ENCODE peak calls at places on chromosomes 5 and 9, in four cellular contexts. One of them, this sample, is unnamed.

GRCh38 chr5:66689522-66690220 is 93.5 kb downstream of the MAST4 start:
- DNase-seq in mammary epithelial cell: no peak
- DNase-seq in OCI-LY7: no peak
- DNase-seq in BE2C: no peak
- DNase-seq in this sample: no peak

GRCh38 chr5:139037732-139038131 is 160.4 kb downstream of the SIL1 start:
- DNase-seq in mammary epithelial cell: no peak
- DNase-seq in OCI-LY7: no peak
- DNase-seq in BE2C: no peak
- DNase-seq in this sample: no peak

GRCh38 chr9:113302792-113303418 is at the start of gene RNF183:
- DNase-seq in mammary epithelial cell: no peak
- DNase-seq in OCI-LY7: no peak
- DNase-seq in BE2C: no peak
- DNase-seq in this sample: no peak

GRCh38 chr5:176153741-176154140 is 84.5 kb upstream of the SIMC1 start:
- DNase-seq in mammary epithelial cell: no peak
- DNase-seq in OCI-LY7: no peak
- DNase-seq in BE2C: no peak
- DNase-seq in this sample: no peak

GRCh38 chr5:59222687-59223511 is 640.0 kb downstream of the RAB3C start:
- DNase-seq in mammary epithelial cell: peak
- DNase-seq in OCI-LY7: no peak
- DNase-seq in BE2C: no peak
- DNase-seq in this sample: no peak

GRCh38 chr9:72042928-72043327 is 17.5 kb downstream of the C9orf57 start:
- DNase-seq in mammary epithelial cell: no peak
- DNase-seq in OCI-LY7: no peak
- DNase-seq in BE2C: no peak
- DNase-seq in this sample: no peak

GRCh38 chr5:34914671-34915138 is 599 bp downstream of the RAD1 start:
- DNase-seq in mammary epithelial cell: no peak
- DNase-seq in OCI-LY7: peak
- DNase-seq in BE2C: peak
- DNase-seq in this sample: no peak

GRCh38 chr5:74946471-74946870 is 80.3 kb upstream of the FAM169A start:
- DNase-seq in mammary epithelial cell: no peak
- DNase-seq in OCI-LY7: no peak
- DNase-seq in BE2C: no peak
- DNase-seq in this sample: no peak

GRCh38 chr9:134314950-134315715 is 11.1 kb upstream of the RXRA start:
- DNase-seq in mammary epithelial cell: no peak
- DNase-seq in OCI-LY7: no peak
- DNase-seq in BE2C: no peak
- DNase-seq in this sample: no peak

GRCh38 chr5:161096006-161096405 is 244.0 kb upstream of the ATP10B start:
- DNase-seq in mammary epithelial cell: peak
- DNase-seq in OCI-LY7: no peak
- DNase-seq in BE2C: no peak
- DNase-seq in this sample: no peak

GRCh38 chr9:83304686-83305085 is 233.5 kb downstream of the FRMD3 start:
- DNase-seq in mammary epithelial cell: no peak
- DNase-seq in OCI-LY7: no peak
- DNase-seq in BE2C: peak
- DNase-seq in this sample: no peak

GRCh38 chr9:77384406-77384805 is 207.1 kb downstream of the VPS13A start:
- DNase-seq in mammary epithelial cell: peak
- DNase-seq in OCI-LY7: no peak
- DNase-seq in BE2C: no peak
- DNase-seq in this sample: no peak

GRCh38 chr5:92309336-92309991 is 926.3 kb upstream of the ARRDC3 start:
- DNase-seq in mammary epithelial cell: peak
- DNase-seq in OCI-LY7: peak
- DNase-seq in BE2C: no peak
- DNase-seq in this sample: peak

GRCh38 chr5:68368686-68369359 is 153.3 kb downstream of the PIK3R1 start:
- DNase-seq in mammary epithelial cell: peak
- DNase-seq in OCI-LY7: no peak
- DNase-seq in BE2C: no peak
- DNase-seq in this sample: no peak

GRCh38 chr9:136726631-136727191 is 14.3 kb downstream of the DIPK1B start:
- DNase-seq in mammary epithelial cell: peak
- DNase-seq in OCI-LY7: peak
- DNase-seq in BE2C: peak
- DNase-seq in this sample: peak
- H3K4me3 ChIP-seq in mammary epithelial cell: peak
- H3K4me3 ChIP-seq in OCI-LY7: peak
- H3K4me3 ChIP-seq in BE2C: peak
- H3K4me3 ChIP-seq in this sample: peak

DNA sequence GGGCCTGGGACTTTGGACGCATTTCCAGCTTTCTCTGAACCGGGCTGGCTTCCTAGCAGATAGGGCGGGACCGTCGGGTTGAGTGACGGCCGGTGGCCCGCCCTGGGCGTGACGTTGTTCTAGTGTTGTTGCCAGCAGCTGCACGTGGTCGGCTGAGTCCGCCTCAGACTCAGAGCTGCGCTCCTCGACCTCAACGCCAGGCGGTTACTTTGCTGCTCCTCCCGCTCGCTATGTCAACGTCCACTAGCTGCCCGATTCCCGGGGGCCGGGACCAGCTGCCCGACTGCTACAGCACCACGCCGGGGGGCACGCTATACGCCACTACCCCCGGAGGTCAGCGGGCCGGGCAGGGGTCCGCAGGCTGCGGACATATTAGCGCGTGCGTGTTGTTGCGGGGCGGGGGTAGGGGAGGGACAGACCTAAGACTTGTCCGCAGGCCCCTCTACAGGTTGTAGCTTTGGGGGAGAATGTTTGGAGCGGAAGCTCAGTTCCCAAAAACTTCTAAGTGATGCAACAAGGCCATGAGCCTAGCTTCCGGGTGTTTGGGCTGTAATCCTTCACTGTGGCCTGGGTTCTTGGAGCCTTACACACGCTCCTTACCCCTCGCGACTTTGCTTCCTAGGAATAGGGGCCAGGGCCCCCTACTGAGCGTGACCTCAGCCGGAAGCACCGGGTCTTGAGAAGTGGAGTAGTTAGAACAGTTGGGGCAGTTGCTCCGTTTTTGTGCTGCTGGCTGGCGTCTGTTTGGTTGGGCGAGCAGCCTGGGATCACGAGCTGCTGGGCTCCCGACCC is at the start of gene EIF4EBP3:
- DNase-seq in mammary epithelial cell: peak
- DNase-seq in OCI-LY7: peak
- DNase-seq in BE2C: peak
- DNase-seq in this sample: peak
- H3K4me3 ChIP-seq in mammary epithelial cell: peak
- H3K4me3 ChIP-seq in OCI-LY7: no peak
- H3K4me3 ChIP-seq in BE2C: peak
- H3K4me3 ChIP-seq in this sample: peak

GRCh38 chr9:132590318-132591182 is 8.1 kb downstream of the BARHL1 start:
- DNase-seq in mammary epithelial cell: no peak
- DNase-seq in OCI-LY7: no peak
- DNase-seq in BE2C: no peak
- DNase-seq in this sample: no peak

GRCh38 chr9:132588098-132588497 is 5.7 kb downstream of the BARHL1 start:
- DNase-seq in mammary epithelial cell: no peak
- DNase-seq in OCI-LY7: no peak
- DNase-seq in BE2C: no peak
- DNase-seq in this sample: no peak

GRCh38 chr9:132590037-132590317 is 7.6 kb downstream of the BARHL1 start:
- DNase-seq in mammary epithelial cell: no peak
- DNase-seq in OCI-LY7: no peak
- DNase-seq in BE2C: no peak
- DNase-seq in this sample: no peak

GRCh38 chr9:132588501-132589147 is 6.2 kb downstream of the BARHL1 start:
- DNase-seq in mammary epithelial cell: no peak
- DNase-seq in OCI-LY7: no peak
- DNase-seq in BE2C: no peak
- DNase-seq in this sample: no peak

GRCh38 chr9:132589148-132590036 is 7.0 kb downstream of the BARHL1 start:
- DNase-seq in mammary epithelial cell: no peak
- DNase-seq in OCI-LY7: no peak
- DNase-seq in BE2C: no peak
- DNase-seq in this sample: no peak
- H3K4me3 ChIP-seq in mammary epithelial cell: no peak
- H3K4me3 ChIP-seq in OCI-LY7: no peak
- H3K4me3 ChIP-seq in BE2C: no peak
- H3K4me3 ChIP-seq in this sample: no peak

GRCh38 chr5:141356950-141357349 is 2.1 kb downstream of the PCDHGA4 start:
- DNase-seq in mammary epithelial cell: no peak
- DNase-seq in OCI-LY7: no peak
- DNase-seq in BE2C: no peak
- DNase-seq in this sample: no peak

GRCh38 chr5:141356133-141356532 is 1.3 kb downstream of the PCDHGA4 start:
- DNase-seq in mammary epithelial cell: no peak
- DNase-seq in OCI-LY7: no peak
- DNase-seq in BE2C: no peak
- DNase-seq in this sample: no peak

GRCh38 chr5:141355641-141356040 is 820 bp downstream of the PCDHGA4 start:
- DNase-seq in mammary epithelial cell: no peak
- DNase-seq in OCI-LY7: no peak
- DNase-seq in BE2C: no peak
- DNase-seq in this sample: no peak

GRCh38 chr5:141351591-141351990 is 1.7 kb downstream of the PCDHGB1 start:
- DNase-seq in mammary epithelial cell: no peak
- DNase-seq in OCI-LY7: no peak
- DNase-seq in BE2C: no peak
- DNase-seq in this sample: no peak

DNA sequence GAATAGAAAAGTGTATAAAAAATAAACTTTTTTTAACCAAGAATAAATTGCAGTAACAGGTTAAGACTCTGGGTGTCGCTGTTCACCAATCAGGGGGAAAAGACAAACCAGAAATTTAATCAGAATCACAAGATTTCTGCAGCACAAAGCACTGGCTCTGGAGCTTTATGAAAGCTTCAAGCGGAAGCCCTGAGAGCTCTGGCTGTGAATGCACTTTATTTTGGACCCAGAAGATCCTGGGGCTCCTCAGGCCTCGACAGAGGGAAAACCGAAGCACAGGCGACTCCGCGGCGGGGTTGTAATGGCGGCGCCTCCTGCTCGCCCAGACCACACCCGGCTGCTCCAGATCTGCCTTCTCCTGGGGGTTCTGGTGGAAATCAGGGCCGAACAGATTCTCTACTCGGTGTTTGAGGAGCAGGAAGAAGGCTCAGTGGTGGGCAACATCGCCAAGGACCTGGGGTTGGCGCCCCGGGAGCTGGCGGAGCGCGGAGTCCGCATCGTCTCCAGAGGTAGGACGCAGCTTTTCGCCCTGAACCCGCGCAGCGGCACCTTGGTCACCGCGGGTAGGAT is at the start of gene PCDHGA4:
- DNase-seq in mammary epithelial cell: no peak
- DNase-seq in OCI-LY7: peak
- DNase-seq in BE2C: no peak
- DNase-seq in this sample: no peak
- H3K4me3 ChIP-seq in mammary epithelial cell: peak
- H3K4me3 ChIP-seq in OCI-LY7: no peak
- H3K4me3 ChIP-seq in BE2C: no peak
- H3K4me3 ChIP-seq in this sample: no peak

DNA sequence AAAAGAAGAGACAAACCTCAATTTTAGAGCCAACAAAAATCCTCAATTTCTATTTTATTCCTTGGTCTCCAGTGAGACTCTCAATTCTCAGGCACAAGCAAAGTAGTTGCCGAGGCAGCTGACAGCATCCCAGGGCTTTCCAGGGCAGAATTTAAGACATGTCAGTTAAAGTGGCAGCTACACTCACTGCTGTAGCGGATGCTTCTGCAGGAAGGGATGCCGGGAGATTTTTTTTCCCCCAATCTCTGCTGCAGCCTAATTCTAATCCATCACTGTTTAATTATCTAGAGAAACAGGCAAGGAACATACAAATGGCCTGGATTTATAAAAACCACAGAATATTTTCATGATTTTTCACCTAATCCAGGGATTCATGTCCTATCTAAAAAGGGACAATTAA is 57.0 kb downstream of the TTC39B start:
- DNase-seq in mammary epithelial cell: no peak
- DNase-seq in OCI-LY7: no peak
- DNase-seq in BE2C: no peak
- DNase-seq in this sample: no peak
- H3K4me3 ChIP-seq in mammary epithelial cell: no peak
- H3K4me3 ChIP-seq in OCI-LY7: no peak
- H3K4me3 ChIP-seq in BE2C: no peak
- H3K4me3 ChIP-seq in this sample: no peak

GRCh38 chr5:172002840-172003512 is 3.5 kb downstream of the FBXW11 start:
- DNase-seq in mammary epithelial cell: no peak
- DNase-seq in OCI-LY7: no peak
- DNase-seq in BE2C: no peak
- DNase-seq in this sample: no peak
- H3K4me3 ChIP-seq in mammary epithelial cell: no peak
- H3K4me3 ChIP-seq in OCI-LY7: no peak
- H3K4me3 ChIP-seq in BE2C: no peak
- H3K4me3 ChIP-seq in this sample: no peak

GRCh38 chr5:96942911-96943310 is 7.0 kb downstream of the LNPEP start:
- DNase-seq in mammary epithelial cell: peak
- DNase-seq in OCI-LY7: no peak
- DNase-seq in BE2C: no peak
- DNase-seq in this sample: no peak

GRCh38 chr5:96942078-96942477 is 6.2 kb downstream of the LNPEP start:
- DNase-seq in mammary epithelial cell: no peak
- DNase-seq in OCI-LY7: no peak
- DNase-seq in BE2C: no peak
- DNase-seq in this sample: no peak

GRCh38 chr5:96941140-96941539 is 5.3 kb downstream of the LNPEP start:
- DNase-seq in mammary epithelial cell: no peak
- DNase-seq in OCI-LY7: no peak
- DNase-seq in BE2C: no peak
- DNase-seq in this sample: no peak

GRCh38 chr5:96943829-96944228 is 7.9 kb downstream of the LNPEP start:
- DNase-seq in mammary epithelial cell: no peak
- DNase-seq in OCI-LY7: no peak
- DNase-seq in BE2C: no peak
- DNase-seq in this sample: no peak

DNA sequence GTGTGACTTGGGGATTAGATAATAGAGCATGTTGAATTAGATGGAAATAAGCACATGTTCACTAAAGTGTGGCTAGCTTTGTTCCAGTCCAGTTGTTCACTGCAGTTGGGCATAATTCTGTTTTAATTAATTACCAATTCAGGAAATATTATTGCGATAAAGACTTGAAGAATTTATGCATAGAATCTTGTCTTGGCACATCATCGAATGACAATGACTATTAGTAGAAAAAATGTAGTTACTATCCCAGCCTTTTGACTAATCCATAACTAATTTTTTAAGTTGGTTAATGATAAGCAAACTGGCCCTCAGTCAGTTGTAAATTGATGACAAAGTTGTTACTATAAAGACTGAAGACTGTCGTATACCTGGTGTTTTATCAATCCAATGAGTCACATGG is 10.5 kb downstream of the LNPEP start:
- DNase-seq in mammary epithelial cell: no peak
- DNase-seq in OCI-LY7: no peak
- DNase-seq in BE2C: no peak
- DNase-seq in this sample: no peak
- H3K4me3 ChIP-seq in mammary epithelial cell: no peak
- H3K4me3 ChIP-seq in OCI-LY7: no peak
- H3K4me3 ChIP-seq in BE2C: no peak
- H3K4me3 ChIP-seq in this sample: no peak